ENCODE peak calls at places on chromosome 20, in seven cellular contexts. One of them, this sample, is unnamed.

GRCh38 chr20:653590-654426 is 808 bp upstream of the SRXN1 start:
- DNase-seq in CD8-positive, alpha-beta T cell: no peak
- DNase-seq in RWPE1: no peak
- DNase-seq in GM10248: no peak
- DNase-seq in body of pancreas: peak; percentile 26
- DNase-seq in epithelial cell of esophagus: no peak
- DNase-seq in lower leg skin: no peak
- DNase-seq in this sample: no peak

GRCh38 chr20:37522258-37523011 is 1.4 kb downstream of the NNAT start:
- DNase-seq in CD8-positive, alpha-beta T cell: no peak
- DNase-seq in RWPE1: peak; percentile 83
- DNase-seq in GM10248: no peak
- DNase-seq in body of pancreas: no peak
- DNase-seq in epithelial cell of esophagus: peak; percentile 85
- DNase-seq in lower leg skin: peak; percentile 86
- DNase-seq in this sample: no peak

GRCh38 chr20:53879048-53879684 is 191.2 kb downstream of the BCAS1 start:
- DNase-seq in CD8-positive, alpha-beta T cell: no peak
- DNase-seq in RWPE1: no peak
- DNase-seq in GM10248: no peak
- DNase-seq in body of pancreas: no peak
- DNase-seq in epithelial cell of esophagus: no peak
- DNase-seq in lower leg skin: peak; percentile 53
- DNase-seq in this sample: no peak

GRCh38 chr20:21026951-21027350 is 79.2 kb downstream of the LINC00237 start:
- DNase-seq in CD8-positive, alpha-beta T cell: no peak
- DNase-seq in RWPE1: no peak
- DNase-seq in GM10248: no peak
- DNase-seq in body of pancreas: no peak
- DNase-seq in epithelial cell of esophagus: no peak
- DNase-seq in lower leg skin: no peak
- DNase-seq in this sample: no peak

GRCh38 chr20:57195023-57195758 is 71.2 kb downstream of the BMP7 start:
- DNase-seq in CD8-positive, alpha-beta T cell: no peak
- DNase-seq in RWPE1: peak; percentile 91
- DNase-seq in GM10248: no peak
- DNase-seq in body of pancreas: no peak
- DNase-seq in epithelial cell of esophagus: no peak
- DNase-seq in lower leg skin: peak; percentile 93
- DNase-seq in this sample: no peak

GRCh38 chr20:63742381-63743024 is 2.9 kb downstream of the SLC2A4RG start:
- DNase-seq in CD8-positive, alpha-beta T cell: no peak
- DNase-seq in RWPE1: no peak
- DNase-seq in GM10248: no peak
- DNase-seq in body of pancreas: no peak
- DNase-seq in epithelial cell of esophagus: no peak
- DNase-seq in lower leg skin: no peak
- DNase-seq in this sample: no peak

GRCh38 chr20:19802492-19803158 is 44.6 kb downstream of the RIN2 start:
- DNase-seq in CD8-positive, alpha-beta T cell: no peak
- DNase-seq in RWPE1: peak; percentile 78
- DNase-seq in GM10248: no peak
- DNase-seq in body of pancreas: peak; percentile 66
- DNase-seq in epithelial cell of esophagus: peak; percentile 93
- DNase-seq in lower leg skin: no peak
- DNase-seq in this sample: peak; percentile 32

GRCh38 chr20:32572271-32572968 is 12.7 kb downstream of the NOL4L start:
- DNase-seq in CD8-positive, alpha-beta T cell: no peak
- DNase-seq in RWPE1: no peak
- DNase-seq in GM10248: no peak
- DNase-seq in body of pancreas: no peak
- DNase-seq in epithelial cell of esophagus: no peak
- DNase-seq in lower leg skin: no peak
- DNase-seq in this sample: no peak

GRCh38 chr20:33169176-33169794 is 1.3 kb downstream of the BPIFA2 start:
- DNase-seq in CD8-positive, alpha-beta T cell: no peak
- DNase-seq in RWPE1: no peak
- DNase-seq in GM10248: no peak
- DNase-seq in body of pancreas: no peak
- DNase-seq in epithelial cell of esophagus: no peak
- DNase-seq in lower leg skin: no peak
- DNase-seq in this sample: peak; percentile 36

GRCh38 chr20:49928411-49929141 is 7.6 kb upstream of the RNF114 start:
- DNase-seq in CD8-positive, alpha-beta T cell: peak; percentile 73
- DNase-seq in RWPE1: peak; percentile 92
- DNase-seq in GM10248: peak; percentile 78
- DNase-seq in body of pancreas: peak; percentile 88
- DNase-seq in epithelial cell of esophagus: peak; percentile 87
- DNase-seq in lower leg skin: peak; percentile 96
- DNase-seq in this sample: peak; percentile 93

GRCh38 chr20:40524071-40524470 is 165.0 kb downstream of the MAFB start:
- DNase-seq in CD8-positive, alpha-beta T cell: no peak
- DNase-seq in RWPE1: no peak
- DNase-seq in GM10248: no peak
- DNase-seq in body of pancreas: no peak
- DNase-seq in epithelial cell of esophagus: no peak
- DNase-seq in lower leg skin: no peak
- DNase-seq in this sample: no peak

GRCh38 chr20:21994203-21994602 is 288.7 kb downstream of the PAX1 start:
- DNase-seq in CD8-positive, alpha-beta T cell: no peak
- DNase-seq in RWPE1: no peak
- DNase-seq in GM10248: no peak
- DNase-seq in body of pancreas: no peak
- DNase-seq in epithelial cell of esophagus: no peak
- DNase-seq in lower leg skin: no peak
- DNase-seq in this sample: no peak

GRCh38 chr20:38001173-38001875 is 31.9 kb downstream of the TTI1 start:
- DNase-seq in CD8-positive, alpha-beta T cell: no peak
- DNase-seq in RWPE1: peak; percentile 82
- DNase-seq in GM10248: no peak
- DNase-seq in body of pancreas: no peak
- DNase-seq in epithelial cell of esophagus: peak; percentile 78
- DNase-seq in lower leg skin: no peak
- DNase-seq in this sample: no peak

GRCh38 chr20:12030470-12030869 is 112.8 kb downstream of the BTBD3 start:
- DNase-seq in CD8-positive, alpha-beta T cell: no peak
- DNase-seq in RWPE1: no peak
- DNase-seq in GM10248: no peak
- DNase-seq in body of pancreas: peak; percentile 22
- DNase-seq in epithelial cell of esophagus: no peak
- DNase-seq in lower leg skin: no peak
- DNase-seq in this sample: no peak

GRCh38 chr20:33348136-33348937 is 53.0 kb downstream of the CDK5RAP1 start:
- DNase-seq in CD8-positive, alpha-beta T cell: no peak
- DNase-seq in RWPE1: no peak
- DNase-seq in GM10248: no peak
- DNase-seq in body of pancreas: no peak
- DNase-seq in epithelial cell of esophagus: no peak
- DNase-seq in lower leg skin: no peak
- DNase-seq in this sample: no peak

GRCh38 chr20:21640556-21640955 is 64.9 kb upstream of the PAX1 start:
- DNase-seq in CD8-positive, alpha-beta T cell: no peak
- DNase-seq in RWPE1: peak; percentile 12
- DNase-seq in GM10248: no peak
- DNase-seq in body of pancreas: no peak
- DNase-seq in epithelial cell of esophagus: peak; percentile 24
- DNase-seq in lower leg skin: no peak
- DNase-seq in this sample: no peak

GRCh38 chr20:38890497-38890818 is 35.8 kb upstream of the FAM83D start:
- DNase-seq in CD8-positive, alpha-beta T cell: no peak
- DNase-seq in RWPE1: no peak
- DNase-seq in GM10248: peak; percentile 48
- DNase-seq in body of pancreas: no peak
- DNase-seq in epithelial cell of esophagus: peak; percentile 54
- DNase-seq in lower leg skin: no peak
- DNase-seq in this sample: no peak

GRCh38 chr20:47274449-47275108 is 81.9 kb downstream of the ZMYND8 start:
- DNase-seq in CD8-positive, alpha-beta T cell: no peak
- DNase-seq in RWPE1: peak; percentile 97
- DNase-seq in GM10248: peak; percentile 87
- DNase-seq in body of pancreas: peak; percentile 18
- DNase-seq in epithelial cell of esophagus: peak; percentile 85
- DNase-seq in lower leg skin: peak; percentile 53
- DNase-seq in this sample: peak; percentile 48

GRCh38 chr20:5001174-5002076 is at the start of gene SLC23A2:
- DNase-seq in CD8-positive, alpha-beta T cell: peak; percentile 45
- DNase-seq in RWPE1: peak; percentile 58
- DNase-seq in GM10248: peak; percentile 78
- DNase-seq in body of pancreas: peak; percentile 35
- DNase-seq in epithelial cell of esophagus: peak; percentile 38
- DNase-seq in lower leg skin: no peak
- DNase-seq in this sample: peak; percentile 51

GRCh38 chr20:1626528-1627192 is 6.9 kb upstream of the SIRPB1 start:
- DNase-seq in CD8-positive, alpha-beta T cell: no peak
- DNase-seq in RWPE1: no peak
- DNase-seq in GM10248: no peak
- DNase-seq in body of pancreas: no peak
- DNase-seq in epithelial cell of esophagus: no peak
- DNase-seq in lower leg skin: no peak
- DNase-seq in this sample: no peak

GRCh38 chr20:61146006-61146405 is 106.1 kb upstream of the CDH4 start:
- DNase-seq in CD8-positive, alpha-beta T cell: no peak
- DNase-seq in RWPE1: no peak
- DNase-seq in GM10248: no peak
- DNase-seq in body of pancreas: no peak
- DNase-seq in epithelial cell of esophagus: no peak
- DNase-seq in lower leg skin: peak; percentile 18
- DNase-seq in this sample: no peak

GRCh38 chr20:57312138-57312537 is 17.5 kb upstream of the SPO11 start:
- DNase-seq in CD8-positive, alpha-beta T cell: no peak
- DNase-seq in RWPE1: no peak
- DNase-seq in GM10248: no peak
- DNase-seq in body of pancreas: no peak
- DNase-seq in epithelial cell of esophagus: no peak
- DNase-seq in lower leg skin: peak; percentile 43
- DNase-seq in this sample: no peak

GRCh38 chr20:6140947-6141346 is 18.1 kb upstream of the FERMT1 start:
- DNase-seq in CD8-positive, alpha-beta T cell: no peak
- DNase-seq in RWPE1: no peak
- DNase-seq in GM10248: no peak
- DNase-seq in body of pancreas: no peak
- DNase-seq in epithelial cell of esophagus: no peak
- DNase-seq in lower leg skin: no peak
- DNase-seq in this sample: peak; percentile 3
- TF ChIP-seq CTCF in CD8-positive, alpha-beta T cell: no peak
- TF ChIP-seq CTCF in RWPE1: no peak
- TF ChIP-seq CTCF in GM10248: peak; percentile 28
- TF ChIP-seq CTCF in body of pancreas: no peak
- TF ChIP-seq CTCF in epithelial cell of esophagus: peak; percentile 32
- TF ChIP-seq CTCF in lower leg skin: no peak
- TF ChIP-seq CTCF in this sample: no peak

GRCh38 chr20:45467172-45467571 is 2.4 kb upstream of the WFDC2 start:
- DNase-seq in CD8-positive, alpha-beta T cell: no peak
- DNase-seq in RWPE1: no peak
- DNase-seq in GM10248: no peak
- DNase-seq in body of pancreas: no peak
- DNase-seq in epithelial cell of esophagus: no peak
- DNase-seq in lower leg skin: no peak
- DNase-seq in this sample: no peak

GRCh38 chr20:45470262-45470931 is 844 bp downstream of the WFDC2 start:
- DNase-seq in CD8-positive, alpha-beta T cell: no peak
- DNase-seq in RWPE1: no peak
- DNase-seq in GM10248: peak; percentile 48
- DNase-seq in body of pancreas: peak; percentile 59
- DNase-seq in epithelial cell of esophagus: peak; percentile 26
- DNase-seq in lower leg skin: peak; percentile 89
- DNase-seq in this sample: peak; percentile 81

GRCh38 chr20:45469336-45470261 is at the start of gene WFDC2:
- DNase-seq in CD8-positive, alpha-beta T cell: no peak
- DNase-seq in RWPE1: no peak
- DNase-seq in GM10248: no peak
- DNase-seq in body of pancreas: peak; percentile 65
- DNase-seq in epithelial cell of esophagus: no peak
- DNase-seq in lower leg skin: no peak
- DNase-seq in this sample: peak; percentile 83

GRCh38 chr20:45467861-45468260 is 1.7 kb upstream of the WFDC2 start:
- DNase-seq in CD8-positive, alpha-beta T cell: no peak
- DNase-seq in RWPE1: no peak
- DNase-seq in GM10248: no peak
- DNase-seq in body of pancreas: no peak
- DNase-seq in epithelial cell of esophagus: no peak
- DNase-seq in lower leg skin: no peak
- DNase-seq in this sample: no peak

GRCh38 chr20:45470939-45471338 is 1.4 kb downstream of the WFDC2 start:
- DNase-seq in CD8-positive, alpha-beta T cell: no peak
- DNase-seq in RWPE1: no peak
- DNase-seq in GM10248: no peak
- DNase-seq in body of pancreas: no peak
- DNase-seq in epithelial cell of esophagus: no peak
- DNase-seq in lower leg skin: no peak
- DNase-seq in this sample: no peak
- TF ChIP-seq CTCF in CD8-positive, alpha-beta T cell: no peak
- TF ChIP-seq CTCF in RWPE1: no peak
- TF ChIP-seq CTCF in GM10248: peak; percentile 13
- TF ChIP-seq CTCF in body of pancreas: no peak
- TF ChIP-seq CTCF in epithelial cell of esophagus: no peak
- TF ChIP-seq CTCF in lower leg skin: no peak
- TF ChIP-seq CTCF in this sample: no peak

GRCh38 chr20:24815196-24815815 is 133.8 kb upstream of the CST7 start:
- DNase-seq in CD8-positive, alpha-beta T cell: no peak
- DNase-seq in RWPE1: no peak
- DNase-seq in GM10248: no peak
- DNase-seq in body of pancreas: no peak
- DNase-seq in epithelial cell of esophagus: no peak
- DNase-seq in lower leg skin: no peak
- DNase-seq in this sample: no peak

GRCh38 chr20:24816907-24817306 is 132.2 kb upstream of the CST7 start:
- DNase-seq in CD8-positive, alpha-beta T cell: no peak
- DNase-seq in RWPE1: no peak
- DNase-seq in GM10248: no peak
- DNase-seq in body of pancreas: no peak
- DNase-seq in epithelial cell of esophagus: no peak
- DNase-seq in lower leg skin: no peak
- DNase-seq in this sample: no peak

GRCh38 chr20:24817351-24817750 is 131.7 kb upstream of the CST7 start:
- DNase-seq in CD8-positive, alpha-beta T cell: no peak
- DNase-seq in RWPE1: no peak
- DNase-seq in GM10248: no peak
- DNase-seq in body of pancreas: no peak
- DNase-seq in epithelial cell of esophagus: no peak
- DNase-seq in lower leg skin: no peak
- DNase-seq in this sample: no peak

GRCh38 chr20:24815931-24816330 is 133.1 kb upstream of the CST7 start:
- DNase-seq in CD8-positive, alpha-beta T cell: no peak
- DNase-seq in RWPE1: no peak
- DNase-seq in GM10248: no peak
- DNase-seq in body of pancreas: no peak
- DNase-seq in epithelial cell of esophagus: no peak
- DNase-seq in lower leg skin: no peak
- DNase-seq in this sample: no peak

GRCh38 chr20:24816431-24816830 is 132.6 kb upstream of the CST7 start:
- DNase-seq in CD8-positive, alpha-beta T cell: no peak
- DNase-seq in RWPE1: no peak
- DNase-seq in GM10248: no peak
- DNase-seq in body of pancreas: no peak
- DNase-seq in epithelial cell of esophagus: no peak
- DNase-seq in lower leg skin: no peak
- DNase-seq in this sample: no peak
- TF ChIP-seq CTCF in CD8-positive, alpha-beta T cell: no peak
- TF ChIP-seq CTCF in RWPE1: no peak
- TF ChIP-seq CTCF in GM10248: no peak
- TF ChIP-seq CTCF in body of pancreas: no peak
- TF ChIP-seq CTCF in epithelial cell of esophagus: no peak
- TF ChIP-seq CTCF in lower leg skin: no peak
- TF ChIP-seq CTCF in this sample: no peak

GRCh38 chr20:9966966-9967365 is 67.8 kb upstream of the ANKEF1 start:
- DNase-seq in CD8-positive, alpha-beta T cell: no peak
- DNase-seq in RWPE1: peak; percentile 16
- DNase-seq in GM10248: no peak
- DNase-seq in body of pancreas: no peak
- DNase-seq in epithelial cell of esophagus: peak; percentile 17
- DNase-seq in lower leg skin: no peak
- DNase-seq in this sample: no peak
- TF ChIP-seq CTCF in CD8-positive, alpha-beta T cell: no peak
- TF ChIP-seq CTCF in RWPE1: no peak
- TF ChIP-seq CTCF in GM10248: no peak
- TF ChIP-seq CTCF in body of pancreas: peak; percentile 42
- TF ChIP-seq CTCF in epithelial cell of esophagus: peak; percentile 23
- TF ChIP-seq CTCF in lower leg skin: no peak
- TF ChIP-seq CTCF in this sample: peak; percentile 27

This sample was measured in Calu3.